ENCODE peak calls at places on chromosomes 13 and 19, in nine cellular contexts. T is IMR-90, B is spleen, J is A549, R is esophagus squamous epithelium, O is Peyer's patch, P is stomach, M is H1, L is heart left ventricle. H is an unnamed sample.

GRCh38 chr13:63297162-63297561 is 1881.5 kb upstream of the PCDH20 start:
- DNase-seq in M (no peak), O (no peak), T (no peak), J (no peak), R (no peak), B (no peak), L (no peak), P (no peak), H (no peak)

GRCh38 chr19:32022946-32023832 is 322.2 kb upstream of the ZNF507 start:
- DNase-seq in R (no peak), T (no peak), J (no peak), O (no peak), P (no peak), L (no peak), B (no peak), M (no peak), H (no peak)

GRCh38 chr19:35168261-35168660 is 13.7 kb downstream of the FXYD5 start:
- DNase-seq in J (no peak), M (no peak), L (no peak), B (no peak), T (no peak), R (no peak), P (no peak), O (no peak), H (no peak)

GRCh38 chr19:35673121-35673804 is 6.9 kb downstream of the UPK1A start:
- DNase-seq in O (no peak), R (no peak), P (peak; percentile 43), L (no peak), J (peak; percentile 99), B (peak; percentile 77), M (peak; percentile 89), T (peak; percentile 62), H (no peak)

GRCh38 chr13:85498774-85499173 is 300.4 kb downstream of the SLITRK6 start:
- DNase-seq in O (no peak), L (no peak), M (no peak), B (no peak), T (no peak), J (no peak), P (no peak), R (no peak), H (no peak)

GRCh38 chr13:90835826-90836225 is 511.7 kb upstream of the MIR17HG start:
- DNase-seq in O (no peak), J (no peak), L (no peak), B (no peak), T (no peak), R (no peak), P (no peak), M (no peak), H (no peak)

GRCh38 chr13:91533354-91533753 is 134.9 kb downstream of the GPC5 start:
- DNase-seq in O (no peak), L (no peak), P (no peak), J (no peak), R (no peak), B (no peak), T (no peak), M (no peak), H (no peak)

GRCh38 chr13:41720839-41721561 is 239.9 kb downstream of the VWA8 start:
- DNase-seq in M (no peak), R (no peak), B (no peak), O (no peak), P (no peak), L (no peak), J (no peak), T (no peak), H (no peak)

GRCh38 chr19:39237200-39238184 is 7.3 kb downstream of the IFNL3 start:
- DNase-seq in O (peak; percentile 70), P (peak; percentile 93), B (peak; percentile 88), J (no peak), M (no peak), R (no peak), T (no peak), L (no peak), H (no peak)

GRCh38 chr13:43424386-43424785 is 362.4 kb downstream of the ENOX1 start:
- DNase-seq in O (no peak), R (no peak), M (no peak), J (no peak), P (no peak), T (no peak), L (no peak), B (no peak), H (no peak)

GRCh38 chr13:101757446-101758039 is 305.1 kb downstream of the ITGBL1 start:
- DNase-seq in T (peak; percentile 50), R (no peak), M (no peak), O (no peak), B (no peak), P (no peak), J (peak; percentile 28), L (no peak), H (no peak)

GRCh38 chr19:51110666-51110971 is 2.4 kb upstream of the CTU1 start:
- DNase-seq in R (no peak), B (no peak), P (no peak), T (no peak), M (no peak), J (no peak), O (no peak), L (no peak), H (no peak)

GRCh38 chr19:46785980-46786235 is 2.5 kb downstream of the SLC1A5 start:
- DNase-seq in J (no peak), P (no peak), O (no peak), B (no peak), R (no peak), M (no peak), T (no peak), L (no peak), H (no peak)
- TF ChIP-seq POLR2A in J (no peak), P (no peak), O (no peak), B (no peak), R (no peak), M (no peak), T (no peak), L (no peak), H (no peak)

GRCh38 chr19:43562698-43563241 is 12.6 kb downstream of the XRCC1 start:
- DNase-seq in M (no peak), R (no peak), P (peak; percentile 65), L (peak; percentile 90), B (peak; percentile 96), O (peak; percentile 83), J (no peak), T (peak; percentile 76), H (peak; percentile 69)

GRCh38 chr19:43564800-43565199 is 10.5 kb downstream of the XRCC1 start:
- DNase-seq in R (no peak), T (no peak), P (no peak), L (no peak), J (no peak), B (no peak), O (no peak), M (no peak), H (no peak)

GRCh38 chr19:43562211-43562697 is 13.1 kb downstream of the XRCC1 start:
- DNase-seq in T (no peak), L (no peak), J (no peak), R (no peak), B (no peak), O (no peak), M (no peak), P (no peak), H (no peak)

GRCh38 chr19:43561144-43561970 is 14.0 kb downstream of the XRCC1 start:
- DNase-seq in B (peak; percentile 56), R (no peak), P (no peak), O (no peak), M (no peak), T (no peak), L (no peak), J (no peak), H (no peak)

DNA sequence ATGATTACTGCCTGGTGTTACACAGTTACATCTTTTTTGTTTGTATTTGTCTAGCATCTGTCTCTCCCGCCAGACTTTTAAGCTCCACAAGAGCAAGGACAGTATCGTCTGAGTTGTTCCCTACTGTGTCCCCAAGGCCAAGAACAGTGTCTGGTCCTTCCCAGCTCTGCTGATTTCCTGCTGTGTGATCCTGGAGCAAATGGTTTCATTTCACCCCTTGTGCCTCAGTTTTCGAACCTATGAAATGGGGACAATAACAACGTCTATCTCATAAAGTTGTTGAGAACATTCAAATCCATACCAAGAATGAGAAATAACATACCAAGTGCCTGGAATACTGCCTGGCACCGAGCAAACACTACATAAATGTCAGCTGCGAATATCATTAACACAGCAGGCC is 11.5 kb downstream of the XRCC1 start:
- DNase-seq in B (no peak), R (no peak), L (no peak), J (no peak), M (no peak), O (no peak), P (no peak), T (no peak), H (no peak)
- H3K27ac ChIP-seq in B (peak overlapping the region; percentile 84), R (peak overlapping the region; percentile 82), L (peak overlapping the region; percentile 73), J (no peak overlapping the region), M (no peak overlapping the region), O (no peak overlapping the region), P (no peak overlapping the region), T (no peak overlapping the region), H (no peak overlapping the region)

DNA sequence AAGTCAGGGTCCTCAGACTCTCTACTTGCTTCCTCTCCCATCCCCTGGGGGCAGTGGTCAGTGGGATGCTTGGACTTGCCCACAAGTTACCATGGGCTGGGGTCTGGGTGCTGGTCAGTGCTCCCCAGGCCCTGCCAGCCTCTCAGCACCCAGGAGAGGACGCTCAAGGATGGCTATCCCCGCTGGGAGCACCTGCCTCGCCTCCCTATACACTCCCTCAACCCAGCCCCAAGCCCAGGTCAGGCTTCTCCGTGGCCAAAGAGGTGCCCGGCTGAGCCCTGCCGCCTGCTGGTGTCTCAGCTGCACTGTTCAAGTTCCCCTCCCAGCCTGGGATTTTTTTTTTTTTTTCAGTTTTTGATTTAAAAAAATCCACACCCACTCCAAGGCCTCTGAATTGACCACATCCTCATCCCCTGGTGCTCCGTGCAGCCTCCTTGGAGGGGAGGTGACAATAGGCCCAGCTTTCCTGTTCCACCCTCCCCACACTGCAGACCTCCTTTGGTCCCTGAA is 10.8 kb downstream of the F2RL3 start:
- DNase-seq in J (peak; percentile 64), T (no peak), R (no peak), P (peak; percentile 46), B (peak; percentile 84), O (peak; percentile 49), L (peak; percentile 77), M (peak; percentile 72), H (no peak)
- TF ChIP-seq CTCF in J (peak; percentile 43), T (peak; percentile 50), R (peak; percentile 47), P (peak; percentile 49), B (peak; percentile 62), O (peak; percentile 55), L (peak; percentile 44), M (peak; percentile 67), H (peak; percentile 32)

DNA sequence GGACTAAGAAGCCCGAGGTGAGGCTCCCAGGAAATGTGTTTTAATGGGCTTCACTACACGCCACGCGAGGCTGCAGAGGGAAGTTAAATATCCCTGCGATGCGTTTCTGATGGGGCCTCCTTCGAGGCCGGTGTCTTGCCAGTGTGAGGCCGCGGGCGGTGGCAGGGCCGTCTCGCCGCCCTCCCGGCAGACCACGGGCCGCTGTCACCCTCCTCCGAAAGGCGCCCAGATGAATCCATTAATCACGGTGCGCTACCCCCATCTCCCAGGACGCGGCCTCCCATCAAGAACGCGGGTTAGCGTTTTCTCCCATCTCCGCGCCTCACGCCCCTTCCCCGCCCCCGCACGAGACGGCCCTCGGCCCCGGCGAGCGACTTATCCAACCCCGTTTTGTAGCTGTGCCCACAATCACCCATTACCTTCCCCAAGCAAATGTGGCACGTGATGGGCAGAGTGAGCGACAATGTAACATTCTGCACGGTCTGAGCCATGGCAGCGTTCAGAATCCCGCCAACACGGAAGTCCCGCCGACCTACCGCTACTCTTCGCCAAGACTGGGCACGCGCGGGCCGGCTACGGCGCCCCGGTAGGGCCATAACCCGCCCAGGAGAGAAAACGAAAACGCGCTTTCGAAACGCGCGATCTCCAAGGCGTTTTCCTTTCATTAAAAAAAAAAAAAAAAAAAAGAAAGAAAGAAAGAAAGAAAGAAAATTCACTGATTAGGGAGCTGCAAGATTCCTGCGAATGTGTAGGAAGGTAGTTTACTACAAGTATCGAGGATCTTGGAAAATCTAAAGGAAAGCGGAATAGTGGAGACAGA is at the start of gene OBI1:
- DNase-seq in T (peak; percentile 89), J (peak; percentile 48), M (peak; percentile 90), R (peak; percentile 58), B (peak; percentile 98), L (peak; percentile 95), O (peak; percentile 91), P (peak; percentile 94), H (peak; percentile 84)
- TF ChIP-seq POLR2A in T (no peak), J (peak; percentile 42), M (no peak), R (peak; percentile 63), B (peak; percentile 29), L (peak; percentile 39), O (peak; percentile 24), P (no peak), H (peak; percentile 34)

H was measured in gastrocnemius medialis.